ENCODE peak calls at places on chromosomes 12 and 14, in five cellular contexts. One of them, this sample, is unnamed.

GRCh38 chr12:95674631-95675030 is 115.9 kb downstream of the NTN4 start:
- DNase-seq in upper lobe of right lung: no peak
- DNase-seq in left ventricle myocardium inferior: no peak
- DNase-seq in adrenal gland: no peak
- DNase-seq in fibroblast of lung: no peak
- DNase-seq in this sample: peak; percentile 58

GRCh38 chr14:89373185-89373584 is 43.8 kb downstream of the FOXN3 start:
- DNase-seq in fibroblast of lung: no peak
- DNase-seq in left ventricle myocardium inferior: no peak
- DNase-seq in adrenal gland: no peak
- DNase-seq in upper lobe of right lung: no peak
- DNase-seq in this sample: no peak

GRCh38 chr14:69559581-69560011 is 15.1 kb downstream of the CCDC177 start:
- DNase-seq in adrenal gland: no peak
- DNase-seq in left ventricle myocardium inferior: no peak
- DNase-seq in upper lobe of right lung: no peak
- DNase-seq in fibroblast of lung: no peak
- DNase-seq in this sample: no peak

GRCh38 chr12:109727039-109727723 is 13.6 kb downstream of the FAM222A start:
- DNase-seq in adrenal gland: peak; percentile 36
- DNase-seq in upper lobe of right lung: peak; percentile 48
- DNase-seq in fibroblast of lung: no peak
- DNase-seq in left ventricle myocardium inferior: peak; percentile 25
- DNase-seq in this sample: no peak

GRCh38 chr14:92649934-92650545 is 98.4 kb downstream of the LGMN start:
- DNase-seq in adrenal gland: peak; percentile 81
- DNase-seq in upper lobe of right lung: peak; percentile 91
- DNase-seq in left ventricle myocardium inferior: peak; percentile 56
- DNase-seq in fibroblast of lung: peak; percentile 80
- DNase-seq in this sample: no peak

GRCh38 chr14:84961637-84962036 is 568.3 kb upstream of the FLRT2 start:
- DNase-seq in left ventricle myocardium inferior: peak; percentile 13
- DNase-seq in fibroblast of lung: no peak
- DNase-seq in adrenal gland: no peak
- DNase-seq in upper lobe of right lung: no peak
- DNase-seq in this sample: peak; percentile 11

GRCh38 chr12:124675881-124676688 is 108.7 kb upstream of the NCOR2 start:
- DNase-seq in left ventricle myocardium inferior: no peak
- DNase-seq in adrenal gland: peak; percentile 86
- DNase-seq in upper lobe of right lung: no peak
- DNase-seq in fibroblast of lung: peak; percentile 72
- DNase-seq in this sample: no peak

GRCh38 chr12:56479625-56480024 is 8.3 kb downstream of the GLS2 start:
- DNase-seq in adrenal gland: no peak
- DNase-seq in upper lobe of right lung: no peak
- DNase-seq in fibroblast of lung: no peak
- DNase-seq in left ventricle myocardium inferior: no peak
- DNase-seq in this sample: no peak

GRCh38 chr12:15627995-15628945 is 160.9 kb downstream of the EPS8 start:
- DNase-seq in fibroblast of lung: peak; percentile 67
- DNase-seq in adrenal gland: no peak
- DNase-seq in upper lobe of right lung: no peak
- DNase-seq in left ventricle myocardium inferior: no peak
- DNase-seq in this sample: no peak

GRCh38 chr12:108484431-108484830 is 30.6 kb upstream of the FICD start:
- DNase-seq in adrenal gland: no peak
- DNase-seq in fibroblast of lung: no peak
- DNase-seq in left ventricle myocardium inferior: no peak
- DNase-seq in upper lobe of right lung: no peak
- DNase-seq in this sample: no peak

GRCh38 chr12:47080725-47081502 is 1.2 kb upstream of the AMIGO2 start:
- DNase-seq in upper lobe of right lung: peak; percentile 87
- DNase-seq in left ventricle myocardium inferior: peak; percentile 65
- DNase-seq in fibroblast of lung: peak; percentile 84
- DNase-seq in adrenal gland: peak; percentile 75
- DNase-seq in this sample: peak; percentile 67

GRCh38 chr14:75334191-75335051 is 55.8 kb downstream of the FOS start:
- DNase-seq in fibroblast of lung: no peak
- DNase-seq in upper lobe of right lung: peak; percentile 69
- DNase-seq in left ventricle myocardium inferior: peak; percentile 60
- DNase-seq in adrenal gland: peak; percentile 71
- DNase-seq in this sample: no peak

GRCh38 chr12:68579254-68579653 is 31.4 kb upstream of the RAP1B start:
- DNase-seq in upper lobe of right lung: no peak
- DNase-seq in fibroblast of lung: no peak
- DNase-seq in adrenal gland: no peak
- DNase-seq in left ventricle myocardium inferior: no peak
- DNase-seq in this sample: no peak

GRCh38 chr12:52622349-52622748 is 4.0 kb upstream of the KRT73 start:
- DNase-seq in adrenal gland: no peak
- DNase-seq in fibroblast of lung: no peak
- DNase-seq in upper lobe of right lung: no peak
- DNase-seq in left ventricle myocardium inferior: no peak
- DNase-seq in this sample: no peak

GRCh38 chr12:83181074-83181473 is 494.4 kb downstream of the TMTC2 start:
- DNase-seq in left ventricle myocardium inferior: no peak
- DNase-seq in adrenal gland: no peak
- DNase-seq in fibroblast of lung: no peak
- DNase-seq in upper lobe of right lung: no peak
- DNase-seq in this sample: no peak

GRCh38 chr14:85296466-85297210 is 233.3 kb upstream of the FLRT2 start:
- DNase-seq in left ventricle myocardium inferior: no peak
- DNase-seq in adrenal gland: peak; percentile 52
- DNase-seq in upper lobe of right lung: no peak
- DNase-seq in fibroblast of lung: peak; percentile 69
- DNase-seq in this sample: no peak

GRCh38 chr14:67734675-67735074 is 33.0 kb downstream of the RDH12 start:
- DNase-seq in upper lobe of right lung: no peak
- DNase-seq in fibroblast of lung: no peak
- DNase-seq in adrenal gland: no peak
- DNase-seq in left ventricle myocardium inferior: no peak
- DNase-seq in this sample: no peak

GRCh38 chr12:111353603-111354295 is 15.1 kb downstream of the PHETA1 start:
- DNase-seq in upper lobe of right lung: no peak
- DNase-seq in left ventricle myocardium inferior: no peak
- DNase-seq in fibroblast of lung: no peak
- DNase-seq in adrenal gland: no peak
- DNase-seq in this sample: no peak

GRCh38 chr14:42421377-42422078 is 814.9 kb downstream of the LRFN5 start:
- DNase-seq in left ventricle myocardium inferior: no peak
- DNase-seq in fibroblast of lung: no peak
- DNase-seq in upper lobe of right lung: no peak
- DNase-seq in adrenal gland: no peak
- DNase-seq in this sample: no peak

GRCh38 chr12:4700621-4701026 is 19.6 kb upstream of the GALNT8 start:
- DNase-seq in upper lobe of right lung: no peak
- DNase-seq in adrenal gland: peak; percentile 2
- DNase-seq in left ventricle myocardium inferior: peak; percentile 62
- DNase-seq in fibroblast of lung: peak; percentile 72
- DNase-seq in this sample: peak; percentile 37

GRCh38 chr12:123995023-123995422 is 22.0 kb downstream of the ZNF664 start:
- DNase-seq in left ventricle myocardium inferior: no peak
- DNase-seq in adrenal gland: no peak
- DNase-seq in fibroblast of lung: peak; percentile 91
- DNase-seq in upper lobe of right lung: no peak
- DNase-seq in this sample: peak; percentile 81

GRCh38 chr14:105071326-105071725 is 6.1 kb upstream of the GPR132 start:
- DNase-seq in left ventricle myocardium inferior: no peak
- DNase-seq in adrenal gland: no peak
- DNase-seq in fibroblast of lung: no peak
- DNase-seq in upper lobe of right lung: no peak
- DNase-seq in this sample: no peak

GRCh38 chr12:23525450-23526072 is 423.9 kb downstream of the SOX5 start:
- DNase-seq in fibroblast of lung: peak; percentile 46
- DNase-seq in adrenal gland: no peak
- DNase-seq in upper lobe of right lung: no peak
- DNase-seq in left ventricle myocardium inferior: no peak
- DNase-seq in this sample: peak; percentile 16

GRCh38 chr14:93984070-93984469 is 7.7 kb upstream of the ASB2 start:
- DNase-seq in adrenal gland: no peak
- DNase-seq in left ventricle myocardium inferior: no peak
- DNase-seq in fibroblast of lung: peak; percentile 69
- DNase-seq in upper lobe of right lung: no peak
- DNase-seq in this sample: no peak

GRCh38 chr12:120584343-120585149 is 3.3 kb upstream of the POP5 start:
- DNase-seq in left ventricle myocardium inferior: peak; percentile 45
- DNase-seq in fibroblast of lung: no peak
- DNase-seq in upper lobe of right lung: peak; percentile 79
- DNase-seq in adrenal gland: peak; percentile 44
- DNase-seq in this sample: no peak

GRCh38 chr14:42490536-42490935 is 883.9 kb downstream of the LRFN5 start:
- DNase-seq in adrenal gland: no peak
- DNase-seq in left ventricle myocardium inferior: no peak
- DNase-seq in upper lobe of right lung: no peak
- DNase-seq in fibroblast of lung: peak; percentile 57
- DNase-seq in this sample: no peak

GRCh38 chr14:44662250-44662891 is 155.3 kb upstream of the FSCB start:
- DNase-seq in upper lobe of right lung: no peak
- DNase-seq in fibroblast of lung: no peak
- DNase-seq in adrenal gland: no peak
- DNase-seq in left ventricle myocardium inferior: no peak
- DNase-seq in this sample: no peak

GRCh38 chr14:44658389-44658696 is 151.3 kb upstream of the FSCB start:
- DNase-seq in adrenal gland: no peak
- DNase-seq in upper lobe of right lung: no peak
- DNase-seq in left ventricle myocardium inferior: no peak
- DNase-seq in fibroblast of lung: no peak
- DNase-seq in this sample: no peak

GRCh38 chr14:44652640-44653039 is 145.6 kb upstream of the FSCB start:
- DNase-seq in fibroblast of lung: no peak
- DNase-seq in upper lobe of right lung: no peak
- DNase-seq in adrenal gland: no peak
- DNase-seq in left ventricle myocardium inferior: no peak
- DNase-seq in this sample: no peak

GRCh38 chr14:44657153-44657552 is 150.1 kb upstream of the FSCB start:
- DNase-seq in adrenal gland: no peak
- DNase-seq in fibroblast of lung: no peak
- DNase-seq in left ventricle myocardium inferior: no peak
- DNase-seq in upper lobe of right lung: no peak
- DNase-seq in this sample: no peak

GRCh38 chr14:44657688-44658388 is 150.8 kb upstream of the FSCB start:
- DNase-seq in adrenal gland: no peak
- DNase-seq in upper lobe of right lung: no peak
- DNase-seq in left ventricle myocardium inferior: no peak
- DNase-seq in fibroblast of lung: peak; percentile 11
- DNase-seq in this sample: peak; percentile 20
- TF ChIP-seq CTCF in adrenal gland: no peak
- TF ChIP-seq CTCF in upper lobe of right lung: peak; percentile 13
- TF ChIP-seq CTCF in left ventricle myocardium inferior: peak; percentile 37
- TF ChIP-seq CTCF in fibroblast of lung: peak; percentile 38
- TF ChIP-seq CTCF in this sample: peak; percentile 68

DNA sequence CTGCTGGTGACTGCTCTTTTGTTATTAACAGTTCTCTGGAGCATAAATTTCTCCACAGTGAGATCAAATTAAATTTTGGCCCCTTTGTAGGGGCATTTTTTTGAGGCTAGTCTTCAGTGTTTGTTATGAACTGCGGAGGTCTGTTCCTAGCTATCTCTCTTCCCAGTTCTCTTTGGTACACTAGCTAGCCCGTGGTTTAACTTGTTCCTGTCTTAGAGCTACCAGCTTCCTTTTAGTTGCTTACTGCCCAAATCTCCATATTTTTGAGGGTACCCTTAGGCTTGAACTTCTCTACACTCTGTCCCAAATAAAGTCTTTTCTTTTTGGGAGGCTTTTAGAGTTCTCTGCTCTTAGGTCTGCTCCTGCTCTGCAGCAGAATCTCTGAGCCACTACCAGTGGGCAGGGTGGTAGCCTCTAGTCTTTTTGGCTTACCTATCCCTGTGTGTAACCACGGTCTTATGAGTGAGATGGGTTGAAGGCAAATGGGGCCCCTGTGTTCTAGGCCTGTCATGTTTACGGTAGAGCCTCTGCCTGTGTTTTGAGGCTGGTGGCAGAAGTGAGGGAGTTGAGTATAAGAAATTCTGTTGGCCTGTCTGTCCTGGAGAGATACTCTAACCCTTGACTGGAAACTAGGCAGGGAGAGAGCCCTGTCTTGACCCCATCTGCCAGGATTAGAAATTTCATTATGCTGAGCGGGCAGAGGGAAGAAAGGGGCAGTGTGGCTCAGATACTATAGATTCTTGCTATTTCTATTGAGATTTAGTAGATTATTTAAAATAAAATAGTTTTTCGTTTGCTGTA is 21.0 kb downstream of the CNOT2 start:
- DNase-seq in upper lobe of right lung: no peak
- DNase-seq in left ventricle myocardium inferior: no peak
- DNase-seq in adrenal gland: no peak
- DNase-seq in fibroblast of lung: no peak
- DNase-seq in this sample: no peak
- H3K4me3 ChIP-seq in upper lobe of right lung: no peak overlapping the region
- H3K4me3 ChIP-seq in left ventricle myocardium inferior: no peak overlapping the region
- H3K4me3 ChIP-seq in adrenal gland: no peak overlapping the region
- H3K4me3 ChIP-seq in fibroblast of lung: no peak overlapping the region
- H3K4me3 ChIP-seq in this sample: no peak overlapping the region

GRCh38 chr14:32100175-32100574 is 23.1 kb downstream of the ARHGAP5 start:
- DNase-seq in adrenal gland: no peak
- DNase-seq in upper lobe of right lung: no peak
- DNase-seq in left ventricle myocardium inferior: no peak
- DNase-seq in fibroblast of lung: no peak
- DNase-seq in this sample: no peak

GRCh38 chr14:32104308-32104707 is 27.2 kb downstream of the ARHGAP5 start:
- DNase-seq in left ventricle myocardium inferior: no peak
- DNase-seq in adrenal gland: no peak
- DNase-seq in upper lobe of right lung: no peak
- DNase-seq in fibroblast of lung: no peak
- DNase-seq in this sample: no peak

GRCh38 chr14:32102152-32102787 is 25.2 kb downstream of the ARHGAP5 start:
- DNase-seq in adrenal gland: no peak
- DNase-seq in upper lobe of right lung: no peak
- DNase-seq in left ventricle myocardium inferior: no peak
- DNase-seq in fibroblast of lung: peak; percentile 28
- DNase-seq in this sample: no peak

GRCh38 chr14:32102968-32103367 is 25.9 kb downstream of the ARHGAP5 start:
- DNase-seq in upper lobe of right lung: no peak
- DNase-seq in fibroblast of lung: no peak
- DNase-seq in left ventricle myocardium inferior: no peak
- DNase-seq in adrenal gland: no peak
- DNase-seq in this sample: no peak

GRCh38 chr14:32104803-32105202 is 27.7 kb downstream of the ARHGAP5 start:
- DNase-seq in fibroblast of lung: no peak
- DNase-seq in left ventricle myocardium inferior: no peak
- DNase-seq in adrenal gland: no peak
- DNase-seq in upper lobe of right lung: no peak
- DNase-seq in this sample: no peak
- TF ChIP-seq CTCF in fibroblast of lung: no peak
- TF ChIP-seq CTCF in left ventricle myocardium inferior: no peak
- TF ChIP-seq CTCF in adrenal gland: no peak
- TF ChIP-seq CTCF in upper lobe of right lung: no peak
- TF ChIP-seq CTCF in this sample: no peak

DNA sequence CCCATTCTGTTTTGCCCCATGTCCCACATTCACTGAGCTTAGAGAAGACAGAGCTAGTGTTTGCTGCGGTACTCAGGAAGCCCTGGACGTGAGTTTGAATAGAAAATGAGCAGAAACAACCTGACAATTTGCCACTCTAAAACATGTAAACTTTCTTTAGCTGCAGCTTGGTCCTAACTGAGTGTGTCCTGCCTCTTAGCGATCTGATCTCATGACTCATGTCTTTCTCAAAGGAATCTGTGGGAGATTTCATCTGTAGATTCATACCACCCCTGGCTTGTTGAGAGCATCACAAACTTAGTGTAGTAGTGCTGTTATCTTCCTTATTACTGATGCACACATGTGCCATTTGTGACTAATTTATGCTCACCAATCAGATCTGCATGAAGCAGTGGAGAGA is 86.7 kb downstream of the ITPR2 start:
- DNase-seq in fibroblast of lung: peak; percentile 93
- DNase-seq in upper lobe of right lung: no peak
- DNase-seq in adrenal gland: no peak
- DNase-seq in left ventricle myocardium inferior: no peak
- DNase-seq in this sample: no peak
- H3K4me3 ChIP-seq in fibroblast of lung: no peak overlapping the region
- H3K4me3 ChIP-seq in upper lobe of right lung: no peak overlapping the region
- H3K4me3 ChIP-seq in adrenal gland: no peak overlapping the region
- H3K4me3 ChIP-seq in left ventricle myocardium inferior: no peak overlapping the region
- H3K4me3 ChIP-seq in this sample: no peak overlapping the region

This sample was measured in retinal pigment epithelial cell.